ENCODE peak calls at places on chromosomes 5 and 9, in six cellular contexts. V is NCI-H2081; Y is AG08396; L is body of pancreas; W is Right ventricle myocardium inferior; H is stimulated activated CD8-positive, alpha-beta memory T cell treated with anti-CD3 and anti-CD28 coated beads, Interleukin-4, amount 100 ng/mL, for 4 hours. Q is an unnamed sample.

GRCh38 chr5:643811-644271 is 31.7 kb downstream of the CEP72 start:
- DNase-seq in V (peak), Y (no peak), L (no peak), W (no peak), H (no peak), Q (no peak)

GRCh38 chr5:10975915-10976314 is 214.9 kb upstream of the DAP start:
- DNase-seq in V (no peak), Y (no peak), L (no peak), W (no peak), H (no peak), Q (no peak)

GRCh38 chr5:131677115-131677514 is 42.1 kb upstream of the RAPGEF6 start:
- DNase-seq in V (no peak), Y (no peak), L (no peak), W (no peak), H (no peak), Q (no peak)

GRCh38 chr9:35272989-35273388 is 111.2 kb downstream of the UNC13B start:
- DNase-seq in V (no peak), Y (peak), L (no peak), W (no peak), H (no peak), Q (no peak)

GRCh38 chr9:86735772-86736458 is 211.4 kb downstream of the GAS1 start:
- DNase-seq in V (no peak), Y (no peak), L (peak), W (no peak), H (no peak), Q (no peak)

GRCh38 chr9:10228082-10228481 is 384.7 kb downstream of the PTPRD start:
- DNase-seq in V (no peak), Y (no peak), L (no peak), W (no peak), H (no peak), Q (no peak)

GRCh38 chr5:123807177-123807900 is 295.4 kb downstream of the CSNK1G3 start:
- DNase-seq in V (peak), Y (no peak), L (no peak), W (no peak), H (no peak), Q (no peak)

GRCh38 chr9:706606-707451 is 134.7 kb upstream of the DMRT1 start:
- DNase-seq in V (no peak), Y (peak), L (peak), W (peak), H (no peak), Q (peak)

GRCh38 chr5:72255237-72255636 is 64.8 kb downstream of the MRPS27 start:
- DNase-seq in V (peak), Y (no peak), L (no peak), W (no peak), H (no peak), Q (no peak)